ENCODE peak calls at places on chromosomes 5 and 9, in ten cellular contexts. One of them, this sample, is unnamed. For H3K36me3, the result is how much of the 10 kb centered on the place peaks cover.

GRCh38 chr9:105950894-105951293 is 256.6 kb downstream of the TMEM38B start:
- DNase-seq in left lung: no peak
- DNase-seq in OCI-LY7: no peak
- DNase-seq in HepG2: no peak
- DNase-seq in tibial artery: no peak
- DNase-seq in mesenchymal stem cell: no peak
- DNase-seq in BE2C: no peak
- DNase-seq in hepatocyte: no peak
- DNase-seq in uterus: no peak
- DNase-seq in bronchial epithelial cell: no peak
- DNase-seq in this sample: no peak

GRCh38 chr9:88791105-88791805 is 200.0 kb upstream of the S1PR3 start:
- DNase-seq in uterus: peak
- DNase-seq in HepG2: no peak
- DNase-seq in OCI-LY7: no peak
- DNase-seq in mesenchymal stem cell: peak
- DNase-seq in bronchial epithelial cell: peak
- DNase-seq in BE2C: no peak
- DNase-seq in tibial artery: peak
- DNase-seq in left lung: no peak
- DNase-seq in hepatocyte: no peak
- DNase-seq in this sample: no peak

GRCh38 chr5:154112255-154112654 is 73.5 kb downstream of the MFAP3 start:
- DNase-seq in mesenchymal stem cell: no peak
- DNase-seq in BE2C: no peak
- DNase-seq in left lung: no peak
- DNase-seq in hepatocyte: no peak
- DNase-seq in OCI-LY7: no peak
- DNase-seq in uterus: no peak
- DNase-seq in tibial artery: no peak
- DNase-seq in HepG2: no peak
- DNase-seq in bronchial epithelial cell: no peak
- DNase-seq in this sample: no peak

GRCh38 chr5:178207183-178207916 is 3.0 kb downstream of the HNRNPAB start:
- DNase-seq in left lung: peak
- DNase-seq in HepG2: peak
- DNase-seq in hepatocyte: no peak
- DNase-seq in bronchial epithelial cell: peak
- DNase-seq in tibial artery: peak
- DNase-seq in uterus: no peak
- DNase-seq in BE2C: no peak
- DNase-seq in OCI-LY7: no peak
- DNase-seq in mesenchymal stem cell: no peak
- DNase-seq in this sample: no peak

GRCh38 chr5:180194410-180195345 is 14.3 kb downstream of the RASGEF1C start:
- DNase-seq in bronchial epithelial cell: no peak
- DNase-seq in BE2C: no peak
- DNase-seq in mesenchymal stem cell: no peak
- DNase-seq in uterus: no peak
- DNase-seq in HepG2: no peak
- DNase-seq in hepatocyte: no peak
- DNase-seq in left lung: no peak
- DNase-seq in tibial artery: no peak
- DNase-seq in OCI-LY7: no peak
- DNase-seq in this sample: no peak

GRCh38 chr5:38467353-38468040 is 88.9 kb downstream of the LIFR start:
- DNase-seq in left lung: no peak
- DNase-seq in OCI-LY7: no peak
- DNase-seq in HepG2: no peak
- DNase-seq in hepatocyte: no peak
- DNase-seq in uterus: peak
- DNase-seq in bronchial epithelial cell: no peak
- DNase-seq in BE2C: no peak
- DNase-seq in mesenchymal stem cell: no peak
- DNase-seq in tibial artery: peak
- DNase-seq in this sample: no peak

GRCh38 chr9:35714579-35715252 is 17.3 kb downstream of the TLN1 start:
- DNase-seq in hepatocyte: no peak
- DNase-seq in left lung: no peak
- DNase-seq in HepG2: no peak
- DNase-seq in BE2C: no peak
- DNase-seq in mesenchymal stem cell: no peak
- DNase-seq in bronchial epithelial cell: no peak
- DNase-seq in tibial artery: no peak
- DNase-seq in uterus: no peak
- DNase-seq in OCI-LY7: no peak
- DNase-seq in this sample: no peak

GRCh38 chr9:93305497-93306020 is 121.6 kb downstream of the WNK2 start:
- DNase-seq in bronchial epithelial cell: no peak
- DNase-seq in hepatocyte: no peak
- DNase-seq in uterus: no peak
- DNase-seq in mesenchymal stem cell: no peak
- DNase-seq in BE2C: no peak
- DNase-seq in tibial artery: peak
- DNase-seq in HepG2: no peak
- DNase-seq in OCI-LY7: no peak
- DNase-seq in left lung: no peak
- DNase-seq in this sample: no peak

GRCh38 chr9:120571443-120572257 is 8.3 kb downstream of the CDK5RAP2 start:
- DNase-seq in mesenchymal stem cell: no peak
- DNase-seq in tibial artery: peak
- DNase-seq in uterus: no peak
- DNase-seq in bronchial epithelial cell: no peak
- DNase-seq in HepG2: peak
- DNase-seq in BE2C: no peak
- DNase-seq in hepatocyte: peak
- DNase-seq in OCI-LY7: no peak
- DNase-seq in left lung: no peak
- DNase-seq in this sample: no peak

GRCh38 chr5:65262590-65263189 is 219.0 kb downstream of the ADAMTS6 start:
- DNase-seq in BE2C: no peak
- DNase-seq in hepatocyte: peak
- DNase-seq in uterus: peak
- DNase-seq in mesenchymal stem cell: peak
- DNase-seq in HepG2: no peak
- DNase-seq in bronchial epithelial cell: peak
- DNase-seq in left lung: no peak
- DNase-seq in tibial artery: no peak
- DNase-seq in OCI-LY7: no peak
- DNase-seq in this sample: peak

GRCh38 chr5:158623971-158624370 is 475.7 kb downstream of the EBF1 start:
- DNase-seq in tibial artery: no peak
- DNase-seq in uterus: no peak
- DNase-seq in BE2C: no peak
- DNase-seq in OCI-LY7: no peak
- DNase-seq in left lung: no peak
- DNase-seq in mesenchymal stem cell: no peak
- DNase-seq in bronchial epithelial cell: no peak
- DNase-seq in HepG2: no peak
- DNase-seq in hepatocyte: no peak
- DNase-seq in this sample: no peak

GRCh38 chr9:75106856-75107255 is 18.5 kb downstream of the OSTF1 start:
- DNase-seq in tibial artery: no peak
- DNase-seq in bronchial epithelial cell: no peak
- DNase-seq in mesenchymal stem cell: no peak
- DNase-seq in OCI-LY7: no peak
- DNase-seq in HepG2: no peak
- DNase-seq in hepatocyte: no peak
- DNase-seq in uterus: peak
- DNase-seq in BE2C: no peak
- DNase-seq in left lung: no peak
- DNase-seq in this sample: no peak

GRCh38 chr9:90914868-90915483 is 113.4 kb downstream of the SYK start:
- DNase-seq in uterus: peak
- DNase-seq in HepG2: peak
- DNase-seq in hepatocyte: peak
- DNase-seq in mesenchymal stem cell: peak
- DNase-seq in BE2C: peak
- DNase-seq in OCI-LY7: peak
- DNase-seq in left lung: peak
- DNase-seq in bronchial epithelial cell: peak
- DNase-seq in tibial artery: peak
- DNase-seq in this sample: no peak

GRCh38 chr5:141877478-141878185 is 578 bp downstream of the PCDH1 start:
- DNase-seq in uterus: peak
- DNase-seq in hepatocyte: peak
- DNase-seq in left lung: no peak
- DNase-seq in bronchial epithelial cell: no peak
- DNase-seq in OCI-LY7: no peak
- DNase-seq in tibial artery: no peak
- DNase-seq in HepG2: no peak
- DNase-seq in BE2C: peak
- DNase-seq in mesenchymal stem cell: peak
- DNase-seq in this sample: no peak

GRCh38 chr9:134827559-134827958 is 53.1 kb upstream of the FCN2 start:
- DNase-seq in tibial artery: no peak
- DNase-seq in mesenchymal stem cell: no peak
- DNase-seq in HepG2: no peak
- DNase-seq in hepatocyte: no peak
- DNase-seq in left lung: peak
- DNase-seq in OCI-LY7: no peak
- DNase-seq in uterus: no peak
- DNase-seq in BE2C: no peak
- DNase-seq in bronchial epithelial cell: no peak
- DNase-seq in this sample: no peak

GRCh38 chr5:96829336-96829735 is 21.6 kb upstream of the ERAP1 start:
- DNase-seq in tibial artery: no peak
- DNase-seq in HepG2: no peak
- DNase-seq in OCI-LY7: no peak
- DNase-seq in left lung: no peak
- DNase-seq in mesenchymal stem cell: no peak
- DNase-seq in bronchial epithelial cell: no peak
- DNase-seq in BE2C: no peak
- DNase-seq in hepatocyte: no peak
- DNase-seq in uterus: no peak
- DNase-seq in this sample: no peak

GRCh38 chr5:95984287-95984938 is 22.8 kb upstream of the ELL2 start:
- DNase-seq in OCI-LY7: no peak
- DNase-seq in mesenchymal stem cell: peak
- DNase-seq in hepatocyte: no peak
- DNase-seq in left lung: no peak
- DNase-seq in HepG2: no peak
- DNase-seq in bronchial epithelial cell: peak
- DNase-seq in BE2C: no peak
- DNase-seq in uterus: no peak
- DNase-seq in tibial artery: no peak
- DNase-seq in this sample: peak

GRCh38 chr9:130884542-130885421 is 11.8 kb downstream of the QRFP start:
- DNase-seq in bronchial epithelial cell: no peak
- DNase-seq in tibial artery: no peak
- DNase-seq in hepatocyte: no peak
- DNase-seq in BE2C: no peak
- DNase-seq in uterus: peak
- DNase-seq in mesenchymal stem cell: no peak
- DNase-seq in OCI-LY7: no peak
- DNase-seq in left lung: peak
- DNase-seq in HepG2: no peak
- DNase-seq in this sample: no peak
- H3K36me3 ChIP-seq in bronchial epithelial cell: under half
- H3K36me3 ChIP-seq in tibial artery: half or more
- H3K36me3 ChIP-seq in hepatocyte: under half
- H3K36me3 ChIP-seq in BE2C: half or more
- H3K36me3 ChIP-seq in uterus: under half
- H3K36me3 ChIP-seq in mesenchymal stem cell: half or more
- H3K36me3 ChIP-seq in OCI-LY7: under half
- H3K36me3 ChIP-seq in left lung: half or more
- H3K36me3 ChIP-seq in HepG2: half or more
- H3K36me3 ChIP-seq in this sample: under half

GRCh38 chr5:14155075-14155474 is 11.9 kb downstream of the TRIO start:
- DNase-seq in left lung: no peak
- DNase-seq in tibial artery: no peak
- DNase-seq in HepG2: no peak
- DNase-seq in BE2C: no peak
- DNase-seq in uterus: no peak
- DNase-seq in bronchial epithelial cell: no peak
- DNase-seq in hepatocyte: no peak
- DNase-seq in mesenchymal stem cell: no peak
- DNase-seq in OCI-LY7: peak
- DNase-seq in this sample: no peak

GRCh38 chr5:14156611-14157493 is 13.7 kb downstream of the TRIO start:
- DNase-seq in HepG2: peak
- DNase-seq in mesenchymal stem cell: peak
- DNase-seq in bronchial epithelial cell: peak
- DNase-seq in hepatocyte: peak
- DNase-seq in uterus: peak
- DNase-seq in tibial artery: no peak
- DNase-seq in OCI-LY7: peak
- DNase-seq in left lung: no peak
- DNase-seq in BE2C: peak
- DNase-seq in this sample: peak

GRCh38 chr5:14155730-14156129 is 12.6 kb downstream of the TRIO start:
- DNase-seq in OCI-LY7: no peak
- DNase-seq in HepG2: no peak
- DNase-seq in left lung: no peak
- DNase-seq in uterus: no peak
- DNase-seq in hepatocyte: no peak
- DNase-seq in mesenchymal stem cell: no peak
- DNase-seq in tibial artery: no peak
- DNase-seq in BE2C: no peak
- DNase-seq in bronchial epithelial cell: no peak
- DNase-seq in this sample: no peak

GRCh38 chr5:14153071-14153864 is 10.1 kb downstream of the TRIO start:
- DNase-seq in OCI-LY7: no peak
- DNase-seq in BE2C: peak
- DNase-seq in left lung: no peak
- DNase-seq in tibial artery: no peak
- DNase-seq in bronchial epithelial cell: no peak
- DNase-seq in hepatocyte: no peak
- DNase-seq in mesenchymal stem cell: no peak
- DNase-seq in HepG2: no peak
- DNase-seq in uterus: no peak
- DNase-seq in this sample: no peak

GRCh38 chr5:14153932-14154646 is 10.9 kb downstream of the TRIO start:
- DNase-seq in tibial artery: peak
- DNase-seq in left lung: no peak
- DNase-seq in OCI-LY7: no peak
- DNase-seq in hepatocyte: peak
- DNase-seq in bronchial epithelial cell: peak
- DNase-seq in mesenchymal stem cell: peak
- DNase-seq in HepG2: no peak
- DNase-seq in BE2C: peak
- DNase-seq in uterus: peak
- DNase-seq in this sample: no peak
- H3K4me3 ChIP-seq in tibial artery: no peak
- H3K4me3 ChIP-seq in left lung: no peak
- H3K4me3 ChIP-seq in OCI-LY7: peak
- H3K4me3 ChIP-seq in hepatocyte: no peak
- H3K4me3 ChIP-seq in bronchial epithelial cell: no peak
- H3K4me3 ChIP-seq in mesenchymal stem cell: no peak
- H3K4me3 ChIP-seq in HepG2: no peak
- H3K4me3 ChIP-seq in BE2C: peak
- H3K4me3 ChIP-seq in uterus: no peak
- H3K4me3 ChIP-seq in this sample: no peak

GRCh38 chr9:114034176-114034575 is 43.9 kb downstream of the AMBP start:
- DNase-seq in bronchial epithelial cell: no peak
- DNase-seq in hepatocyte: no peak
- DNase-seq in tibial artery: no peak
- DNase-seq in uterus: peak
- DNase-seq in OCI-LY7: no peak
- DNase-seq in HepG2: no peak
- DNase-seq in BE2C: no peak
- DNase-seq in left lung: no peak
- DNase-seq in mesenchymal stem cell: no peak
- DNase-seq in this sample: no peak
- H3K36me3 ChIP-seq in bronchial epithelial cell: under half
- H3K36me3 ChIP-seq in hepatocyte: under half
- H3K36me3 ChIP-seq in tibial artery: under half
- H3K36me3 ChIP-seq in uterus: under half
- H3K36me3 ChIP-seq in OCI-LY7: under half
- H3K36me3 ChIP-seq in HepG2: under half
- H3K36me3 ChIP-seq in BE2C: under half
- H3K36me3 ChIP-seq in left lung: under half
- H3K36me3 ChIP-seq in mesenchymal stem cell: half or more
- H3K36me3 ChIP-seq in this sample: under half

GRCh38 chr5:149519624-149520023 is 31.6 kb downstream of the CSNK1A1 start:
- DNase-seq in BE2C: no peak
- DNase-seq in OCI-LY7: no peak
- DNase-seq in mesenchymal stem cell: no peak
- DNase-seq in bronchial epithelial cell: no peak
- DNase-seq in hepatocyte: no peak
- DNase-seq in HepG2: no peak
- DNase-seq in left lung: no peak
- DNase-seq in tibial artery: no peak
- DNase-seq in uterus: no peak
- DNase-seq in this sample: no peak
- H3K4me3 ChIP-seq in BE2C: no peak
- H3K4me3 ChIP-seq in OCI-LY7: no peak
- H3K4me3 ChIP-seq in mesenchymal stem cell: no peak
- H3K4me3 ChIP-seq in bronchial epithelial cell: no peak
- H3K4me3 ChIP-seq in hepatocyte: no peak
- H3K4me3 ChIP-seq in HepG2: no peak
- H3K4me3 ChIP-seq in left lung: no peak
- H3K4me3 ChIP-seq in tibial artery: no peak
- H3K4me3 ChIP-seq in uterus: no peak
- H3K4me3 ChIP-seq in this sample: no peak

This sample was measured in kidney epithelial cell.